ENCODE peak calls at places on chromosomes 5 and 9, in six cellular contexts. U, Q, X, L, O and B are unnamed samples. For H4K20me1 and H3K4me1, the result is how much of the 10 kb centered on the place peaks cover.

GRCh38 chr5:31449175-31449574 is 82.7 kb downstream of the DROSHA start:
- DNase-seq in U (no peak), Q (no peak), X (no peak), L (peak), O (no peak), B (no peak)

GRCh38 chr5:52579391-52579790 is 208.3 kb upstream of the ITGA1 start:
- DNase-seq in U (no peak), Q (no peak), X (no peak), L (no peak), O (no peak), B (peak)

GRCh38 chr5:41112486-41113455 is 41.6 kb upstream of the MROH2B start:
- DNase-seq in U (no peak), Q (no peak), X (no peak), L (peak), O (no peak), B (no peak)

GRCh38 chr9:20753761-20754160 is 69.7 kb downstream of the FOCAD start:
- DNase-seq in U (no peak), Q (no peak), X (no peak), L (peak), O (no peak), B (peak)

GRCh38 chr9:85960688-85961093 is 19.7 kb downstream of the NAA35 start:
- DNase-seq in U (no peak), Q (no peak), X (no peak), L (no peak), O (no peak), B (no peak)

GRCh38 chr9:80937646-80938045 is 751.7 kb downstream of the TLE1 start:
- DNase-seq in U (no peak), Q (no peak), X (no peak), L (no peak), O (no peak), B (no peak)

GRCh38 chr9:27339661-27340295 is 42.8 kb upstream of the EQTN start:
- DNase-seq in U (no peak), Q (no peak), X (no peak), L (no peak), O (no peak), B (no peak)

GRCh38 chr5:108315829-108316228 is 66.1 kb downstream of the FBXL17 start:
- DNase-seq in U (no peak), Q (no peak), X (no peak), L (peak), O (no peak), B (peak)

GRCh38 chr5:77984587-77984986 is 208.4 kb upstream of the TBCA start:
- DNase-seq in U (no peak), Q (peak), X (no peak), L (no peak), O (no peak), B (no peak)

GRCh38 chr5:84292788-84293653 is 91.7 kb downstream of the EDIL3 start:
- DNase-seq in U (no peak), Q (peak), X (no peak), L (no peak), O (no peak), B (no peak)

GRCh38 chr5:13946111-13946510 is 1.6 kb upstream of the DNAH5 start:
- DNase-seq in U (no peak), Q (no peak), X (no peak), L (peak), O (no peak), B (peak)

GRCh38 chr9:134644715-134645606 is 3.4 kb downstream of the COL5A1 start:
- DNase-seq in U (no peak), Q (no peak), X (no peak), L (peak), O (peak), B (peak)

GRCh38 chr9:108911820-108912219 is 22.1 kb downstream of the ELP1 start:
- DNase-seq in U (no peak), Q (no peak), X (no peak), L (no peak), O (no peak), B (no peak)

DNA sequence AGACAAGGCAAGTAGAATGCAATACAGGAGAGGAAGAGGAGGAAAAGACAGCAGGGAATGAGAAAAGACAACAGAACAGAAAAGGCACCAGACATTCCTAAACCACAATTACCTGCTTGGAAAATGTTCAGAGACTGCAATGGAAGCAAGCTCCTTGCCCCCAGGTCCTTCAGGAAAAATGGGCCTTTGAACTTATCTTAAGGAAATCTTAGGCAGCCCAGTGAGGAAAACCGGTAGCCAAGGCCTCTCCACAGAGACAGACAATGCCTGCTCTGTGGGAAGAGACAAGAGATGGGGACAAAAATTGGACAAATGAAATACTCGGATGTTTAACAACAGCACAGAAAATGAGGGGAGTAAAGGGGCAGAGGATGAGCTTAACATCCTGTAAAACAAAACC is 31.2 kb downstream of the HTR4 start:
- DNase-seq in U (no peak), Q (no peak), X (no peak), L (no peak), O (no peak), B (no peak)
- H4K20me1 ChIP-seq in U (under half), Q (under half), X (under half), L (under half), O (under half), B (under half)

DNA sequence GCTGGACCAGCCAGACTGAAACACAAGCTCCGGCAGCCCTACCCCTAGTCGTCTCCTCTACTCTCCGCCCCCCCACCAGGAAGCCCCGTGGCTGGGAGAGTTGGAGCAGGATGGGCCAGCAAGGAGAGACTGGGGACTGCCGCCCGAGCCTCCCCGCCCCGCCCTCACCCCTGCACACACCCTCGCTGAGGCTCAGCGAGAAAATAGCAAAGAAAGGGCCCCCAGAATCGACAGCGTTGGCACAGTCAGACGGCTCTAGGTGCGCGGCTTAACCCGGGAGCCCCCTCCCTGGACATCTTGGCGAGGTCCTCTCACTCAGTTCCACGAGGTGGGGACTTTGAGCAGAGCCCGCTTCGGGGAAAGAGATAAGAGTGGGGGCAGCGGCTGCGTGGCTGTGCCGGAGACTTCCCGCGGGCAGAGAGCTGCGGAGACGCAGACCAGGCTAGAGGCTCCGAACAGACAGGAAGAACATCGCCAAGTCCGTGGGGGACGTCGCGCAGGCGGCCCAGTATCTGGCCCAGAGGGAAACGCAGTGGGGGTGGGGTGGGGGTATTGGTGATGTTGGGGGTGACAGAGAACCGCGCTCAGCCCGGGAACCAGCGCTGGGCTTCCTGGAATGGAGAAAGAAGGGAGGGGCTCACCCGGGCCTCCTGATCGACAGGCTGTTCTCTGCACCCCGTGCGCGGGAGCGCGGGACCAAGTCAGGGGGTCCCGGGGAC is 995 bp downstream of the TRIM7 start:
- DNase-seq in U (peak), Q (peak), X (no peak), L (no peak), O (peak), B (peak)
- H3K4me1 ChIP-seq in U (under half), Q (under half), X (under half), L (under half), O (under half), B (under half)

GRCh38 chr9:122222741-122223140 is 6.0 kb downstream of the LHX6 start:
- DNase-seq in U (no peak), Q (no peak), X (no peak), L (no peak), O (peak), B (no peak)
- H4K20me1 ChIP-seq in U (under half), Q (under half), X (under half), L (under half), O (under half), B (under half)

GRCh38 chr9:121725008-121725795 is 73.8 kb downstream of the DAB2IP start:
- DNase-seq in U (no peak), Q (no peak), X (no peak), L (peak), O (no peak), B (peak)
- H3K4me1 ChIP-seq in U (under half), Q (under half), X (under half), L (under half), O (under half), B (under half)

GRCh38 chr9:70403618-70404025 is 10.8 kb downstream of the KLF9 start:
- DNase-seq in U (no peak), Q (no peak), X (no peak), L (peak), O (no peak), B (no peak)
- H4K20me1 ChIP-seq in U (under half), Q (under half), X (under half), L (under half), O (half or more), B (under half)

GRCh38 chr5:141345327-141345726 is 1.7 kb downstream of the PCDHGA3 start:
- DNase-seq in U (no peak), Q (no peak), X (no peak), L (no peak), O (no peak), B (no peak)

GRCh38 chr5:141355641-141356040 is 820 bp downstream of the PCDHGA4 start:
- DNase-seq in U (no peak), Q (no peak), X (no peak), L (no peak), O (no peak), B (no peak)

GRCh38 chr5:141354900-141355469 is at the start of gene PCDHGA4:
- DNase-seq in U (no peak), Q (peak), X (no peak), L (no peak), O (no peak), B (no peak)

GRCh38 chr5:141351591-141351990 is 1.7 kb downstream of the PCDHGB1 start:
- DNase-seq in U (no peak), Q (no peak), X (no peak), L (no peak), O (no peak), B (no peak)

DNA sequence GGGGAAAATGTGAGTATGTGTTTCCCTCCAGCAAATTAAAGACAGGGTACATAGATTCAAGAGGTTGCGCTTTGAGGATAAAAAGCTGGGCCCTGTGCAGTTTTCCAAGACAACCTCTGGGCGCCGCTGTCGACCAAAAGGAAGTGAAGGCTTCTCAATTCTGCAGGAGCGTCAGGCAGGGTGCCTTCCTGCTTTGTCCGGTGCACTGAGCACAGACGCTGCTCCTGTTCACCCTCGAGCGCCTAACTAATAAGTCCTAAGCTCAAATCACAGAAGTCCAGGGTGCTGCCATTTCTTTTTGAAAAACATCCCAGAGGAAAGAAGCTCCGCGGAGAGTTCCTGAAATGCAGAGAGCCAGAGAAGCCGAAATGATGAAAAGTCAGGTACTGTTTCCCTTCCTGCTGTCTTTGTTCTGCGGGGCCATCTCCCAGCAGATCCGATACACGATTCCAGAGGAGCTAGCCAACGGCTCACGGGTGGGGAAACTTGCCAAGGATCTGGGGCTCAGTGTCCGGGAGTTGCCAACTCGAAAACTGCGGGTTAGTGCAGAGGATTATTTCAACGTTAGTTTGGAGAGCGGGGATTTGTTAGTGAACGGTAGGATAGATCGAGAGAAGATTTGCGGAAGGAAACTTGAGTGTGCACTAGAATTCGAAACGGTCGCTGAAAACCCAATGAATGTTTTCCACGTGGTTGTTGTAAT is at the start of gene PCDHGB1:
- DNase-seq in U (peak), Q (peak), X (no peak), L (peak), O (peak), B (peak)
- H3K4me1 ChIP-seq in U (under half), Q (under half), X (under half), L (under half), O (under half), B (under half)

GRCh38 chr5:139654875-139655491 is 6.8 kb downstream of the CXXC5 start:
- DNase-seq in U (no peak), Q (no peak), X (no peak), L (no peak), O (peak), B (no peak)
- H4K20me1 ChIP-seq in U (under half), Q (half or more), X (under half), L (under half), O (under half), B (under half)